ENCODE peak calls at places on chromosomes 5 and 9, in ten cellular contexts. W is mesothelial cell of epicardium, B is cardiac muscle cell, Y is fibroblast of pulmonary artery, G is D721Med, S is GM20000, Z is neural crest cell, T is heart right ventricle, M is right lobe of liver, H is esophagus squamous epithelium. I is an unnamed sample.

GRCh38 chr5:20833081-20833627 is 845.2 kb upstream of the CDH18 start:
- DNase-seq in W (no peak), B (no peak), Y (no peak), G (no peak), S (peak), Z (no peak), T (no peak), M (no peak), H (no peak), I (no peak)

GRCh38 chr9:75935606-75936005 is 45.1 kb downstream of the PCSK5 start:
- DNase-seq in W (no peak), B (peak), Y (no peak), G (no peak), S (no peak), Z (no peak), T (no peak), M (no peak), H (no peak), I (no peak)

GRCh38 chr9:127904888-127905728 is 5.7 kb upstream of the ST6GALNAC6 start:
- DNase-seq in W (no peak), B (no peak), Y (no peak), G (no peak), S (no peak), Z (no peak), T (no peak), M (no peak), H (no peak), I (no peak)

GRCh38 chr9:108466238-108466637 is 389.5 kb downstream of the ACTL7B start:
- DNase-seq in W (no peak), B (no peak), Y (no peak), G (no peak), S (no peak), Z (no peak), T (no peak), M (no peak), H (no peak), I (no peak)

GRCh38 chr9:95081998-95082397 is 235.5 kb downstream of the FANCC start:
- DNase-seq in W (no peak), B (no peak), Y (no peak), G (no peak), S (no peak), Z (no peak), T (no peak), M (no peak), H (no peak), I (no peak)

GRCh38 chr9:100104314-100104713 is 5.3 kb downstream of the INVS start:
- DNase-seq in W (no peak), B (no peak), Y (no peak), G (no peak), S (no peak), Z (no peak), T (no peak), M (no peak), H (no peak), I (no peak)

GRCh38 chr5:88269222-88269771 is 652 bp upstream of the TMEM161B start:
- DNase-seq in W (peak), B (peak), Y (peak), G (no peak), S (no peak), Z (no peak), T (no peak), M (no peak), H (no peak), I (no peak)

GRCh38 chr9:104743377-104743985 is 4.0 kb upstream of the NIPSNAP3A start:
- DNase-seq in W (no peak), B (peak), Y (peak), G (no peak), S (peak), Z (peak), T (no peak), M (no peak), H (no peak), I (no peak)

GRCh38 chr5:122844136-122844915 is 1.1 kb upstream of the SNX24 start:
- DNase-seq in W (no peak), B (peak), Y (no peak), G (no peak), S (peak), Z (no peak), T (no peak), M (no peak), H (no peak), I (no peak)

GRCh38 chr5:52356311-52356918 is 431.3 kb upstream of the ITGA1 start:
- DNase-seq in W (no peak), B (peak), Y (peak), G (no peak), S (no peak), Z (no peak), T (no peak), M (no peak), H (no peak), I (no peak)

GRCh38 chr5:34580983-34581382 is 75.1 kb upstream of the RAI14 start:
- DNase-seq in W (no peak), B (no peak), Y (no peak), G (no peak), S (no peak), Z (no peak), T (no peak), M (no peak), H (no peak), I (no peak)

GRCh38 chr5:139805545-139805944 is 9.9 kb downstream of the PSD2 start:
- DNase-seq in W (no peak), B (no peak), Y (no peak), G (no peak), S (no peak), Z (no peak), T (no peak), M (no peak), H (no peak), I (no peak)

GRCh38 chr5:36392818-36393217 is 91.1 kb upstream of the RANBP3L start:
- DNase-seq in W (no peak), B (peak), Y (peak), G (no peak), S (no peak), Z (no peak), T (no peak), M (no peak), H (no peak), I (no peak)

GRCh38 chr9:4297151-4297794 is 2.6 kb downstream of the GLIS3 start:
- DNase-seq in W (no peak), B (peak), Y (peak), G (no peak), S (peak), Z (peak), T (peak), M (peak), H (peak), I (no peak)

GRCh38 chr5:80190960-80191359 is 64.9 kb downstream of the SERINC5 start:
- DNase-seq in W (no peak), B (no peak), Y (no peak), G (no peak), S (peak), Z (no peak), T (no peak), M (no peak), H (no peak), I (no peak)

GRCh38 chr5:80191991-80192398 is 63.9 kb downstream of the SERINC5 start:
- DNase-seq in W (no peak), B (no peak), Y (no peak), G (no peak), S (no peak), Z (no peak), T (peak), M (no peak), H (no peak), I (no peak)

GRCh38 chr5:80193421-80193820 is 62.4 kb downstream of the SERINC5 start:
- DNase-seq in W (no peak), B (no peak), Y (no peak), G (no peak), S (no peak), Z (no peak), T (no peak), M (no peak), H (no peak), I (no peak)

GRCh38 chr5:80191397-80191796 is 64.5 kb downstream of the SERINC5 start:
- DNase-seq in W (no peak), B (no peak), Y (no peak), G (no peak), S (no peak), Z (no peak), T (no peak), M (no peak), H (no peak), I (no peak)

GRCh38 chr5:80192507-80193241 is 63.2 kb downstream of the SERINC5 start:
- DNase-seq in W (no peak), B (peak), Y (no peak), G (no peak), S (no peak), Z (no peak), T (no peak), M (no peak), H (no peak), I (no peak)
- TF ChIP-seq CTCF in W (no peak), B (no peak), Y (no peak), G (no peak), S (no peak), Z (no peak), T (no peak), M (no peak), H (no peak), I (no peak)

DNA sequence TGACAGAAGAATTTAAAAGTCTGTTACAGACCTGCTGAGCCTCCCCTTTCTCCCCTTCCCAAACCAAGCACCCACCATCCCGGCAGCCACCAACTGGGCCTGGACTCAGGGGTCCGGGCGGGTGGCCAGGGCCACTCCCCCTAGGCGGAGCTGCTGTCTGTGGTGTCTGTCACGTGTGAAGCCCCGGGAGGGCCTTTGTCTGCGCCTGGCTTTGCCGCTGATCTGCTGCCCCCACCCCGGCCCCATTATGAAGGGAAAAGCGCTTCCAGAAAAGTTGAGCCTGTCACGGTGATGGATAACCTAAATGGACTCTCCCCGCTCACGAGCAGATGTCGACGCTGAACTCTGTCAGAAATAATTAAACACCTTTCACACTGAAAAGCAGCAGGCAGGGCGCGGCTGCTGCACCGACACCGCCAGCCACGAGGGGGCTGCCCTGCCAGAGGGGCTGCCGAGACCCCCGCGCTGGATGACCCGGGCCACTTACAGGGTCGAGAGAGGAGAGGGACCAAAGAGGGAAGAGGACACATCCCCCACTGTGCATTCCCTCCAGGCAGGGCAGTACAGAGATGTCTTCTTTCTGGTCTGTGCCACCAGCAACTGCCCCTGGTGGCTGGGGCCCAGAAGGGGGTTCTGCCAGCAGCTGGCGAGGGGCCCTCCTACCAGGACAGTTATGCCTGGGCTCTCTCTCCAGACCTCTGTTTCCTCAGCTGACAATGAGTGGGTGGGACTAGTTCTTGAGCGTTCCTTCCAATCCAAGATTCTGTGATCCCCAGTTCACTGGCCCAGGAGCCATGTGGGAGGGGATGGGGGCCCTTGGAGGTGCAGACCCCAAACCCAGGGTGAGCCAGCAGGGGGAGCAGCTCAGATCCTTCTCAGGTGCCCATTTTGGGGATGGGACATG is 36.0 kb upstream of the BARHL1 start:
- DNase-seq in W (peak), B (peak), Y (peak), G (peak), S (no peak), Z (peak), T (peak), M (no peak), H (no peak), I (peak)
- TF ChIP-seq CTCF in W (peak), B (peak), Y (peak), G (peak), S (peak), Z (peak), T (peak), M (no peak), H (no peak), I (peak)

GRCh38 chr5:134784241-134784920 is 25.8 kb downstream of the DDX46 start:
- DNase-seq in W (no peak), B (no peak), Y (peak), G (no peak), S (no peak), Z (no peak), T (no peak), M (no peak), H (no peak), I (no peak)
- TF ChIP-seq CTCF in W (no peak), B (no peak), Y (peak), G (peak), S (no peak), Z (peak), T (no peak), M (peak), H (no peak), I (peak)

GRCh38 chr9:28699632-28700031 is 1126.4 kb upstream of the C9orf72 start:
- DNase-seq in W (no peak), B (no peak), Y (no peak), G (no peak), S (no peak), Z (no peak), T (no peak), M (no peak), H (no peak), I (no peak)
- TF ChIP-seq CTCF in W (no peak), B (no peak), Y (no peak), G (no peak), S (no peak), Z (no peak), T (no peak), M (no peak), H (no peak), I (no peak)

GRCh38 chr9:125258832-125259534 is 2.6 kb upstream of the GAPVD1 start:
- DNase-seq in W (no peak), B (no peak), Y (no peak), G (no peak), S (no peak), Z (no peak), T (no peak), M (no peak), H (no peak), I (no peak)

GRCh38 chr9:125258160-125258559 is 3.5 kb upstream of the GAPVD1 start:
- DNase-seq in W (no peak), B (no peak), Y (no peak), G (no peak), S (no peak), Z (no peak), T (no peak), M (no peak), H (no peak), I (no peak)

GRCh38 chr9:125260564-125260963 is 1.1 kb upstream of the GAPVD1 start:
- DNase-seq in W (no peak), B (no peak), Y (no peak), G (no peak), S (no peak), Z (no peak), T (no peak), M (no peak), H (no peak), I (no peak)

GRCh38 chr9:125254231-125254630 is 7.4 kb upstream of the GAPVD1 start:
- DNase-seq in W (no peak), B (no peak), Y (no peak), G (no peak), S (no peak), Z (no peak), T (no peak), M (no peak), H (no peak), I (no peak)

DNA sequence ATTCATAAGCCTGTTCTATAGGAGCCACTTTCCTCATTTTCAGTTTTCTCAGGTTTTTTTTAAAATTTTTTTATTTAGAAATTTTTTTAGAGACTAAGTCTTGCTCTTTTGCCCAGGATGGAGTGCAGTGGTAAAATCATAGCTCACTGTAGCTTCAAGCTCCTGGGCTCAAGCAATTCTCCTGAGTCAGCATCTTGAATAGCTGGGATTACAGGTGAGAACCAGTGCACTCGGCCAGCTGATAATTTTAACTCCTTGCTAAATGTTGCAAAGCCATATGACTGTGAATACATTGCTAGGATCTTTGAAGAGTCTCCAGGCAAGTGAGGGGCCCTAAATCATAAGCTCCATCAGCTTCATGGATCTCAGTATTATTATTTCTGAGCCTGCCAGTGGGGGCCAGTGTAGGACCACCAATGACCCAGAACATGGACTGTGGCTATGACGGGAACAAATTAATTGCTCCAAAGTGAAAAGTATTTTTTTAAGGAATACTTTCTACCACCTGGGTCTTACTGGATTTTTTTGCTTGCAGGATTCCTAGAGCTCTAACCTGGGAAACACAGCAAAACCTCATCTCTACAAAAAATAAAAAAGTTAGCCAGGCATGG is 5.7 kb upstream of the GAPVD1 start:
- DNase-seq in W (no peak), B (peak), Y (peak), G (peak), S (peak), Z (no peak), T (no peak), M (no peak), H (no peak), I (no peak)
- TF ChIP-seq CTCF in W (no peak), B (peak), Y (peak), G (peak), S (peak), Z (peak), T (peak), M (peak), H (peak), I (peak)

DNA sequence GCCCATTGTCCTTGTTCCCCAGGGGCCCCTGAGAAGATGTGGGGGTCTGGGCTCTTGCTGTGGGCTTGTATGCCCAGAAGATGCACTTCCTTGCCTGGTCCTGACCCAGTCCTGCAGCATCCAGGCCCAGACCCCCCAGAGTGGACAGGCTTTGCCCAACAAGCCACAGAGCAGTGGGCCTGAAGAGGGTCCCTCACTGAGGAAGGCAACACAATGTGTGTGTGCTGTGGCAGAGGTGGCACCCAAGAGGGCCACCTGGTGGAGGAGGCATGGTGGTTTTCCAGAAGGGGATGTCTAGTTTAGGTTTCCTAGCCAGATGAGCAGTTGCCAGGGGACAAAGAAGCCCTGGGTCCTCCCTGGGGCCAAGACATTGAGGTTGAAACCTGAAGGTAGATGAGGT is 84.3 kb downstream of the PHF2 start:
- DNase-seq in W (no peak), B (no peak), Y (no peak), G (no peak), S (no peak), Z (no peak), T (no peak), M (peak), H (no peak), I (peak)
- TF ChIP-seq CTCF in W (no peak), B (no peak), Y (no peak), G (no peak), S (no peak), Z (no peak), T (no peak), M (no peak), H (no peak), I (no peak)

DNA sequence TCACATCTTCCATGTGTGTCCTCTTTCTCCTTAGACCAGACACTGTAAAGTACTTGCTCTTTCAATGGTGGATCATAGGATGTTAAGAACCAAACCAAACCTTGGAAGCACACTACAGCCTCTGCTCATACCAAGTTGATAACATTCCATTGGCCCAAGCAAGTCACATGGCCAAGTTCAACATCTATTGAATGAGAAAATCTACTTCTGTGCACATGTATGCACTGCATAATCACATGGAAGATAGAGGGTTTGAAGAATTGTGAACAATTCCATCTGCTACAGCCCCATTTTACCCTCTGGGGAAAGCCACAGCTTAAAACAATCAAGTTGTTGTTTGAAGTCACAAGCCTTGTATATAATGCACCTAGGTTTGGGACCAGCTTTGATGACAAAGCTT is 68.2 kb downstream of the MFAP3 start:
- DNase-seq in W (no peak), B (no peak), Y (no peak), G (no peak), S (no peak), Z (no peak), T (no peak), M (no peak), H (no peak), I (no peak)
- TF ChIP-seq CTCF in W (no peak), B (no peak), Y (no peak), G (no peak), S (no peak), Z (no peak), T (no peak), M (no peak), H (no peak), I (no peak)

DNA sequence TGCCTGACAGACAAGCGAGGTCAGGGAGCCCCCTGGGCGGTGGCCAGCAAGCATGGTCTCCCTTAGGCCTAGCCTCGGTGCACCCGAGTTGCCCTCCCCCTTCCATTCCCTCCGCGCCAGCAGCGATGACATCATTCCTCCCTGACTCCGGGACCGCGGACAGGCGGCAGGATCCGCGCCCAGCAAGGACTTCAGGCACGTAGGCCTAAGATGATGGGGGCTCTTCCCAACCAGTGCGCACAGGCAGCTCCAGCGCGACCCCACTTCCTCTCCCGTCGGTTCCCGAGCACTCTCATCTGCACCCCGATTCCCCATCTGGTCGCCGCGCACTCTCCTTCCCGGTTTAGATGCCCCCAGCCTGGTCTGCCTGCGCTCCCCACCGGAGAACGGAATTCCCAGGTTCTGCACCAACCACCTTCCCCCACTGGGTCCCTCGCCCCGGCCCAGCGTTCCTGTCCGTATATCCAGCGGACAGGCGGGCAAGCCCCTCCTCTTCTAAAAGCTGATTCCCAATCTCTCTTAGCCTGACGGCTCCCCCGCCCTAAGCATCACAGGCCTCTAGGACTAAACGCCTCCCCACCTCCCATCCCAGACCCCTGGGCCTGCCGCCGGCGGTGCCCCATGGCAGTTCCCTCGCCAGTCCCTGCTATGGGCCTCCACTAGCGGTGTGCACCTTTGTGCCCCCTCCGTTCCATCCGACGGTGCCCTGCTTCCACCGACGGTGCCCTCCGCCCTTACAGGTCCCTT is 931 bp downstream of the FAM219A start:
- DNase-seq in W (peak), B (peak), Y (peak), G (peak), S (no peak), Z (peak), T (peak), M (peak), H (no peak), I (peak)
- TF ChIP-seq CTCF in W (no peak), B (no peak), Y (no peak), G (no peak), S (no peak), Z (no peak), T (no peak), M (no peak), H (no peak), I (no peak)

I was measured in chondrocyte.